ENCODE peak calls at places on chromosomes 6 and 20, in seven cellular contexts. G is GM23338, T is neural progenitor cell, A is OCI-LY7, Z is SK-N-SH, M is hepatocyte, C is PC-3. R is an unnamed sample.

GRCh38 chr6:47492355-47492754 is 14.8 kb downstream of the CD2AP start:
- DNase-seq in G (no peak), T (no peak), A (no peak), Z (no peak), M (no peak), C (no peak), R (no peak)

GRCh38 chr20:38126146-38126912 is 38.7 kb downstream of the TGM2 start:
- DNase-seq in G (no peak), T (no peak), A (no peak), Z (no peak), M (no peak), C (no peak), R (no peak)

GRCh38 chr6:42450314-42451145 is 1.2 kb downstream of the TRERF1 start:
- DNase-seq in G (peak; percentile 43), T (peak; percentile 58), A (peak; percentile 11), Z (no peak), M (peak; percentile 52), C (peak; percentile 19), R (peak; percentile 61)

GRCh38 chr6:74749211-74750142 is 456.4 kb downstream of the COL12A1 start:
- DNase-seq in G (peak; percentile 17), T (peak; percentile 32), A (no peak), Z (no peak), M (no peak), C (peak; percentile 66), R (no peak)

GRCh38 chr20:24102290-24102689 is 113.7 kb upstream of the GGTLC1 start:
- DNase-seq in G (peak; percentile 73), T (peak; percentile 56), A (peak; percentile 15), Z (no peak), M (no peak), C (peak; percentile 61), R (no peak)

GRCh38 chr6:106380407-106380806 is 19.9 kb downstream of the CRYBG1 start:
- DNase-seq in G (no peak), T (no peak), A (no peak), Z (no peak), M (no peak), C (peak; percentile 74), R (peak; percentile 21)

GRCh38 chr6:166955865-166956443 is 396 bp downstream of the RNASET2 start:
- DNase-seq in G (peak; percentile 80), T (peak; percentile 87), A (peak; percentile 57), Z (no peak), M (peak; percentile 63), C (peak; percentile 22), R (peak; percentile 60)

GRCh38 chr20:4449977-4450715 is 271.6 kb upstream of the PRND start:
- DNase-seq in G (peak; percentile 25), T (no peak), A (no peak), Z (no peak), M (peak; percentile 46), C (peak; percentile 58), R (peak; percentile 42)

GRCh38 chr6:53107091-53107490 is 41.5 kb downstream of the GCM1 start:
- DNase-seq in G (no peak), T (no peak), A (no peak), Z (no peak), M (no peak), C (peak; percentile 59), R (peak; percentile 79)

GRCh38 chr6:167815296-167815980 is 11.3 kb upstream of the AFDN start:
- DNase-seq in G (no peak), T (no peak), A (no peak), Z (no peak), M (no peak), C (no peak), R (no peak)

GRCh38 chr6:106160189-106160588 is 74.1 kb downstream of the PRDM1 start:
- DNase-seq in G (no peak), T (no peak), A (no peak), Z (no peak), M (no peak), C (no peak), R (no peak)

GRCh38 chr6:45845546-45845945 is 170.1 kb downstream of the CLIC5 start:
- DNase-seq in G (no peak), T (no peak), A (no peak), Z (no peak), M (no peak), C (peak; percentile 47), R (peak; percentile 81)

GRCh38 chr6:140285998-140286690 is 911.7 kb upstream of the CITED2 start:
- DNase-seq in G (no peak), T (no peak), A (no peak), Z (no peak), M (no peak), C (no peak), R (no peak)

GRCh38 chr20:14727485-14728170 is 390.2 kb upstream of the FLRT3 start:
- DNase-seq in G (no peak), T (no peak), A (no peak), Z (no peak), M (no peak), C (no peak), R (no peak)

GRCh38 chr6:56040271-56040670 is 164.9 kb upstream of the BMP5 start:
- DNase-seq in G (no peak), T (no peak), A (no peak), Z (no peak), M (no peak), C (peak; percentile 12), R (peak; percentile 73)

GRCh38 chr6:134532694-134533624 is 215.0 kb upstream of the SGK1 start:
- DNase-seq in G (no peak), T (no peak), A (no peak), Z (no peak), M (no peak), C (no peak), R (no peak)

GRCh38 chr6:91860951-91861350 is 1274.1 kb upstream of the MAP3K7 start:
- DNase-seq in G (no peak), T (no peak), A (no peak), Z (no peak), M (no peak), C (no peak), R (no peak)

GRCh38 chr6:30647802-30648460 is 998 bp downstream of the C6orf136 start:
- DNase-seq in G (no peak), T (no peak), A (no peak), Z (no peak), M (no peak), C (no peak), R (no peak)

GRCh38 chr20:53857723-53858236 is 212.6 kb downstream of the BCAS1 start:
- DNase-seq in G (peak; percentile 54), T (no peak), A (no peak), Z (no peak), M (no peak), C (no peak), R (no peak)

GRCh38 chr6:134882426-134883038 is 67.4 kb downstream of the ALDH8A1 start:
- DNase-seq in G (peak; percentile 72), T (peak; percentile 70), A (peak; percentile 65), Z (peak; percentile 44), M (peak; percentile 80), C (peak; percentile 70), R (peak; percentile 73)

GRCh38 chr6:294656-295565 is 2.6 kb downstream of the DUSP22 start:
- DNase-seq in G (no peak), T (no peak), A (no peak), Z (no peak), M (no peak), C (no peak), R (peak; percentile 9)
- H3K4me2 ChIP-seq in G (no peak overlapping the region), T (no peak overlapping the region), A (peak overlapping the region; percentile 95), Z (no peak overlapping the region), M (no peak overlapping the region), C (no peak overlapping the region), R (no peak overlapping the region)

GRCh38 chr6:156776470-156776840 is 723 bp upstream of the ARID1B start:
- DNase-seq in G (no peak), T (no peak), A (peak; percentile 73), Z (peak; percentile 40), M (peak; percentile 37), C (peak; percentile 37), R (peak; percentile 71)

GRCh38 chr6:156775717-156776116 is 1.5 kb upstream of the ARID1B start:
- DNase-seq in G (no peak), T (no peak), A (no peak), Z (no peak), M (no peak), C (peak; percentile 32), R (peak; percentile 40)

GRCh38 chr6:156773935-156774871 is 3.0 kb upstream of the ARID1B start:
- DNase-seq in G (no peak), T (peak; percentile 65), A (no peak), Z (no peak), M (no peak), C (no peak), R (no peak)

GRCh38 chr6:156773476-156773875 is 3.7 kb upstream of the ARID1B start:
- DNase-seq in G (no peak), T (peak; percentile 68), A (no peak), Z (no peak), M (no peak), C (no peak), R (no peak)

DNA sequence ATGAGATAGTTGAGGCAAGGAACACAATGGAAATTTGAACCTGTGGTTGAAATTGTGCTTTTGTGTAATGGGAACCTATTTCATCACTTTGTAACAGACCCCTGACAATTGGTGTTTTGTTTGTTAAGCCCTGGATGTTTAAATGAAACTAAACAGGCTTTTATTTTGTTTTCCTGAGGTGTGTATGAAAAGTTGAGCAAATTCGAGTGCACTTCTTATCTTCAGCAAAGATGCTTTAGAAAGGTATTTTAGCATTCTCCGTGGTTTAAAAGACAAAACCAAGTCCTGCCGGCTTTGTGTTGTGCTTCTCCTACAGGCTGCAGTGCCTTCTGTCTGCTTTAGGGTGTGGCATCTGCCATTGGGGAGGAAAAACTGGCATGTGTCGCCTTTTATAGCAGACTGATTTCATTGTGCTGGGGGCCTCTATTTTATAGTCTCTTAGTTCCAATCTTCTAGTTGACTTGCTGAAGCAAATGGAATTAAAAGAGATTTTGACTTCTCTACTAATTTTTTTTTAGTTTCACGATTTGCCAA is 2.2 kb upstream of the ARID1B start:
- DNase-seq in G (peak; percentile 70), T (peak; percentile 50), A (peak; percentile 39), Z (no peak), M (no peak), C (no peak), R (peak; percentile 60)
- H2AFZ ChIP-seq in G (no peak overlapping the region), T (no peak overlapping the region), A (no peak overlapping the region), Z (peak overlapping the region; percentile 32), M (peak overlapping the region; percentile 13), C (no peak overlapping the region), R (peak overlapping the region; percentile 79)

GRCh38 chr20:2101057-2101934 is at the start of gene STK35:
- DNase-seq in G (peak; percentile 81), T (no peak), A (peak; percentile 79), Z (peak; percentile 87), M (peak; percentile 86), C (peak; percentile 66), R (no peak)
- TF ChIP-seq EZH2phosphoT487 in G (no peak), T (no peak), A (no peak), Z (no peak), M (no peak), C (no peak), R (no peak)

GRCh38 chr6:54891536-54891935 is 45.0 kb downstream of the FAM83B start:
- DNase-seq in G (no peak), T (no peak), A (no peak), Z (no peak), M (no peak), C (peak; percentile 66), R (no peak)

GRCh38 chr6:54896302-54896701 is 49.7 kb downstream of the FAM83B start:
- DNase-seq in G (no peak), T (no peak), A (no peak), Z (no peak), M (no peak), C (no peak), R (no peak)

GRCh38 chr6:54892831-54893230 is 46.3 kb downstream of the FAM83B start:
- DNase-seq in G (no peak), T (peak; percentile 4), A (no peak), Z (no peak), M (no peak), C (peak; percentile 97), R (peak; percentile 69)

GRCh38 chr6:54897462-54898189 is 51.1 kb downstream of the FAM83B start:
- DNase-seq in G (no peak), T (no peak), A (no peak), Z (no peak), M (no peak), C (no peak), R (peak; percentile 4)

GRCh38 chr6:54893818-54894217 is 47.2 kb downstream of the FAM83B start:
- DNase-seq in G (no peak), T (no peak), A (no peak), Z (no peak), M (no peak), C (no peak), R (no peak)
- H3K4me2 ChIP-seq in G (no peak overlapping the region), T (no peak overlapping the region), A (no peak overlapping the region), Z (no peak overlapping the region), M (no peak overlapping the region), C (no peak overlapping the region), R (no peak overlapping the region)